ENCODE peak calls at places on chromosomes 6 and 20, in four cellular contexts. Q is H9; T is NCI-H1694; W is activated T-cell treated with anti-CD3 and anti-CD28 coated beads, Interleukin-2, amount 50 U/mL, for 72 hours. F is an unnamed sample.
A peak's percentile ranks its signal among the peaks of the same experiment; 100 is the strongest.

GRCh38 chr20:32560989-32561830 is 23.9 kb downstream of the NOL4L start:
- DNase-seq in T (no peak), W (no peak), Q (no peak), F (no peak)

GRCh38 chr6:108627692-108628565 is 67.2 kb downstream of the FOXO3 start:
- DNase-seq in Q (no peak), T (no peak), W (peak; percentile 26), F (no peak)

GRCh38 chr6:170545405-170545804 is 7.7 kb downstream of the PSMB1 start:
- DNase-seq in Q (no peak), W (no peak), T (no peak), F (no peak)

GRCh38 chr6:46781478-46782378 is 11.5 kb upstream of the MEP1A start:
- DNase-seq in W (peak; percentile 27), Q (no peak), T (peak; percentile 37), F (no peak)

GRCh38 chr6:47992805-47993204 is 118.2 kb downstream of the PTCHD4 start:
- DNase-seq in W (no peak), T (no peak), Q (no peak), F (no peak)

GRCh38 chr6:82370788-82371187 is 7.2 kb downstream of the TPBG start:
- DNase-seq in T (no peak), W (no peak), Q (peak; percentile 34), F (no peak)

GRCh38 chr20:25543068-25543467 is 42.3 kb downstream of the NINL start:
- DNase-seq in Q (no peak), T (no peak), W (no peak), F (no peak)

GRCh38 chr6:165562421-165563090 is 100.5 kb downstream of the PDE10A start:
- DNase-seq in W (no peak), T (no peak), Q (no peak), F (no peak)

GRCh38 chr20:22824077-22824476 is 211.0 kb upstream of the SSTR4 start:
- DNase-seq in Q (no peak), W (no peak), T (no peak), F (no peak)

GRCh38 chr6:149925253-149925973 is 2.5 kb upstream of the RAET1G start:
- DNase-seq in Q (no peak), T (no peak), W (no peak), F (no peak)

GRCh38 chr20:19433371-19434316 is 221.2 kb downstream of the SLC24A3 start:
- DNase-seq in Q (no peak), W (no peak), T (no peak), F (no peak)

GRCh38 chr20:57180954-57181353 is 85.5 kb downstream of the BMP7 start:
- DNase-seq in Q (peak; percentile 60), T (no peak), W (no peak), F (no peak)

GRCh38 chr6:97963148-97963680 is 680.2 kb upstream of the MMS22L start:
- DNase-seq in T (no peak), W (no peak), Q (no peak), F (no peak)

GRCh38 chr6:1291381-1291780 is 20.5 kb upstream of the FOXQ1 start:
- DNase-seq in Q (no peak), W (no peak), T (no peak), F (no peak)

GRCh38 chr20:45946149-45946970 is 11.9 kb downstream of the PCIF1 start:
- DNase-seq in W (peak; percentile 34), T (no peak), Q (no peak), F (no peak)

GRCh38 chr6:49548613-49549304 is 1.7 kb upstream of the C6orf141 start:
- DNase-seq in T (no peak), Q (peak; percentile 50), W (no peak), F (no peak)

GRCh38 chr6:40845588-40845987 is 193.4 kb downstream of the UNC5CL start:
- DNase-seq in W (peak; percentile 13), Q (peak; percentile 76), T (peak; percentile 13), F (no peak)

GRCh38 chr6:54800201-54800600 is 46.4 kb upstream of the FAM83B start:
- DNase-seq in Q (no peak), T (no peak), W (no peak), F (no peak)

GRCh38 chr6:23413327-23414203 is 712.5 kb upstream of the NRSN1 start:
- DNase-seq in Q (no peak), W (no peak), T (no peak), F (no peak)

GRCh38 chr20:38601216-38602184 is at the start of gene ARHGAP40:
- DNase-seq in Q (peak; percentile 72), W (peak; percentile 23), T (no peak), F (no peak)

F was measured in activated CD4-positive, alpha-beta T cell treated with anti-CD3 and anti-CD28 coated beads, Interleukin-2, amount 50 U/mL, for 4 hours.